ENCODE peak calls at places on chromosomes 13 and 19, in ten cellular contexts. One of them, this sample, is unnamed.

GRCh38 chr13:110017379-110017778 is 231.0 kb upstream of the IRS2 start:
- DNase-seq in HAP-1: no peak
- DNase-seq in epithelial cell of proximal tubule: peak
- DNase-seq in neural progenitor cell: no peak
- DNase-seq in colonic mucosa: no peak
- DNase-seq in CD8-positive, alpha-beta memory T cell: no peak
- DNase-seq in lower lobe of right lung: no peak
- DNase-seq in cardiac fibroblast: peak
- DNase-seq in astrocyte of the cerebellum: peak
- DNase-seq in fibroblast of lung: peak
- DNase-seq in this sample: peak

GRCh38 chr19:7772752-7773291 is 9.8 kb downstream of the CLEC4M start:
- DNase-seq in HAP-1: no peak
- DNase-seq in epithelial cell of proximal tubule: no peak
- DNase-seq in neural progenitor cell: no peak
- DNase-seq in colonic mucosa: no peak
- DNase-seq in CD8-positive, alpha-beta memory T cell: no peak
- DNase-seq in lower lobe of right lung: no peak
- DNase-seq in cardiac fibroblast: peak
- DNase-seq in astrocyte of the cerebellum: no peak
- DNase-seq in fibroblast of lung: no peak
- DNase-seq in this sample: no peak

GRCh38 chr19:45693168-45693788 is 812 bp downstream of the QPCTL start:
- DNase-seq in HAP-1: peak
- DNase-seq in epithelial cell of proximal tubule: no peak
- DNase-seq in neural progenitor cell: peak
- DNase-seq in colonic mucosa: peak
- DNase-seq in CD8-positive, alpha-beta memory T cell: peak
- DNase-seq in lower lobe of right lung: peak
- DNase-seq in cardiac fibroblast: peak
- DNase-seq in astrocyte of the cerebellum: peak
- DNase-seq in fibroblast of lung: peak
- DNase-seq in this sample: no peak

GRCh38 chr19:45406957-45407375 is 522 bp downstream of the POLR1G start:
- DNase-seq in HAP-1: no peak
- DNase-seq in epithelial cell of proximal tubule: no peak
- DNase-seq in neural progenitor cell: no peak
- DNase-seq in colonic mucosa: no peak
- DNase-seq in CD8-positive, alpha-beta memory T cell: no peak
- DNase-seq in lower lobe of right lung: no peak
- DNase-seq in cardiac fibroblast: no peak
- DNase-seq in astrocyte of the cerebellum: no peak
- DNase-seq in fibroblast of lung: no peak
- DNase-seq in this sample: no peak

GRCh38 chr19:751501-752341 is 809 bp downstream of the MISP start:
- DNase-seq in HAP-1: no peak
- DNase-seq in epithelial cell of proximal tubule: no peak
- DNase-seq in neural progenitor cell: no peak
- DNase-seq in colonic mucosa: peak
- DNase-seq in CD8-positive, alpha-beta memory T cell: no peak
- DNase-seq in lower lobe of right lung: no peak
- DNase-seq in cardiac fibroblast: peak
- DNase-seq in astrocyte of the cerebellum: no peak
- DNase-seq in fibroblast of lung: peak
- DNase-seq in this sample: peak

GRCh38 chr19:39252458-39252857 is 3.8 kb upstream of the IFNL4 start:
- DNase-seq in HAP-1: no peak
- DNase-seq in epithelial cell of proximal tubule: no peak
- DNase-seq in neural progenitor cell: no peak
- DNase-seq in colonic mucosa: no peak
- DNase-seq in CD8-positive, alpha-beta memory T cell: no peak
- DNase-seq in lower lobe of right lung: no peak
- DNase-seq in cardiac fibroblast: no peak
- DNase-seq in astrocyte of the cerebellum: no peak
- DNase-seq in fibroblast of lung: no peak
- DNase-seq in this sample: no peak

GRCh38 chr19:48739400-48739825 is 997 bp downstream of the RASIP1 start:
- DNase-seq in HAP-1: no peak
- DNase-seq in epithelial cell of proximal tubule: no peak
- DNase-seq in neural progenitor cell: peak
- DNase-seq in colonic mucosa: no peak
- DNase-seq in CD8-positive, alpha-beta memory T cell: no peak
- DNase-seq in lower lobe of right lung: no peak
- DNase-seq in cardiac fibroblast: no peak
- DNase-seq in astrocyte of the cerebellum: no peak
- DNase-seq in fibroblast of lung: no peak
- DNase-seq in this sample: no peak

GRCh38 chr19:1676351-1677266 is 24.2 kb upstream of the TCF3 start:
- DNase-seq in HAP-1: no peak
- DNase-seq in epithelial cell of proximal tubule: no peak
- DNase-seq in neural progenitor cell: no peak
- DNase-seq in colonic mucosa: no peak
- DNase-seq in CD8-positive, alpha-beta memory T cell: no peak
- DNase-seq in lower lobe of right lung: no peak
- DNase-seq in cardiac fibroblast: no peak
- DNase-seq in astrocyte of the cerebellum: no peak
- DNase-seq in fibroblast of lung: no peak
- DNase-seq in this sample: no peak

GRCh38 chr13:31081316-31081715 is 80.4 kb downstream of the HSPH1 start:
- DNase-seq in HAP-1: no peak
- DNase-seq in epithelial cell of proximal tubule: no peak
- DNase-seq in neural progenitor cell: no peak
- DNase-seq in colonic mucosa: no peak
- DNase-seq in CD8-positive, alpha-beta memory T cell: no peak
- DNase-seq in lower lobe of right lung: no peak
- DNase-seq in cardiac fibroblast: no peak
- DNase-seq in astrocyte of the cerebellum: no peak
- DNase-seq in fibroblast of lung: no peak
- DNase-seq in this sample: no peak

GRCh38 chr19:12985049-12985776 is 10.1 kb upstream of the NFIX start:
- DNase-seq in HAP-1: no peak
- DNase-seq in epithelial cell of proximal tubule: no peak
- DNase-seq in neural progenitor cell: peak
- DNase-seq in colonic mucosa: peak
- DNase-seq in CD8-positive, alpha-beta memory T cell: no peak
- DNase-seq in lower lobe of right lung: no peak
- DNase-seq in cardiac fibroblast: peak
- DNase-seq in astrocyte of the cerebellum: no peak
- DNase-seq in fibroblast of lung: peak
- DNase-seq in this sample: peak

GRCh38 chr13:80276371-80277289 is 64.3 kb downstream of the SPRY2 start:
- DNase-seq in HAP-1: peak
- DNase-seq in epithelial cell of proximal tubule: peak
- DNase-seq in neural progenitor cell: peak
- DNase-seq in colonic mucosa: no peak
- DNase-seq in CD8-positive, alpha-beta memory T cell: no peak
- DNase-seq in lower lobe of right lung: no peak
- DNase-seq in cardiac fibroblast: peak
- DNase-seq in astrocyte of the cerebellum: peak
- DNase-seq in fibroblast of lung: no peak
- DNase-seq in this sample: peak

GRCh38 chr19:17178291-17178690 is 36.9 kb upstream of the USE1 start:
- DNase-seq in HAP-1: no peak
- DNase-seq in epithelial cell of proximal tubule: no peak
- DNase-seq in neural progenitor cell: no peak
- DNase-seq in colonic mucosa: no peak
- DNase-seq in CD8-positive, alpha-beta memory T cell: no peak
- DNase-seq in lower lobe of right lung: no peak
- DNase-seq in cardiac fibroblast: no peak
- DNase-seq in astrocyte of the cerebellum: no peak
- DNase-seq in fibroblast of lung: no peak
- DNase-seq in this sample: no peak
- H3K4me3 ChIP-seq in HAP-1: no peak
- H3K4me3 ChIP-seq in epithelial cell of proximal tubule: no peak
- H3K4me3 ChIP-seq in neural progenitor cell: no peak
- H3K4me3 ChIP-seq in colonic mucosa: no peak
- H3K4me3 ChIP-seq in CD8-positive, alpha-beta memory T cell: no peak
- H3K4me3 ChIP-seq in lower lobe of right lung: no peak
- H3K4me3 ChIP-seq in cardiac fibroblast: no peak
- H3K4me3 ChIP-seq in astrocyte of the cerebellum: no peak
- H3K4me3 ChIP-seq in fibroblast of lung: no peak
- H3K4me3 ChIP-seq in this sample: no peak

DNA sequence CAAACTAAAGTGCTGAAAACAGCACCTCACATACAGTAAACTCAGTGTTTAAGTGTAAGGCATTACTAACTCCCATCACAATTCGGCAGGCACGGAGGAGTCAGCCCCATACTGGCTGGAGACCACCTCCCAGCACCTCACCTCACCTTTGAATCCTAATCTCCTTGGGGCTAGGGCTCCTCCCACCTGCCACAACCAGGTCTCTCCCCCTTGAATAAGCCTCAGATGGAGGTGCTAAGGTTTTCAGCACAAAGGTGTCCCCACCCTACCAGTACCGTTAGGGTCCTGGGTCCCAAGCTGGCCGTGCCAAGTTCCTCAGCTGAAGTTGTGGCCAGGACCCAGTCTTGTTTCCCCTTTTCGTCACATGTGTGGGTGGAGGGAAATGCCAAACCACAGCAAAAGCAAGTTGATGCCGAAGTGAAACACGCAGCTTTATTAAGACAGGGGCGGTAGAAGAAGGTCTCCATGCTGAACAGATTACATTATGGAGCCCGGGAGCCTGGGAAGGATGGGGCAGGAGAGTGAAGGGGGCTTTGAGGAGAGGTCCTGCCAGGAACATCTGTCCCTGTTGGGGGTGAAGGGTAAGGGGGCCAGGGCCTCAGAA is at the start of gene IGFLR1:
- DNase-seq in HAP-1: no peak
- DNase-seq in epithelial cell of proximal tubule: no peak
- DNase-seq in neural progenitor cell: no peak
- DNase-seq in colonic mucosa: peak
- DNase-seq in CD8-positive, alpha-beta memory T cell: peak
- DNase-seq in lower lobe of right lung: no peak
- DNase-seq in cardiac fibroblast: no peak
- DNase-seq in astrocyte of the cerebellum: no peak
- DNase-seq in fibroblast of lung: no peak
- DNase-seq in this sample: no peak
- H3K4me3 ChIP-seq in HAP-1: peak
- H3K4me3 ChIP-seq in epithelial cell of proximal tubule: peak
- H3K4me3 ChIP-seq in neural progenitor cell: peak
- H3K4me3 ChIP-seq in colonic mucosa: peak
- H3K4me3 ChIP-seq in CD8-positive, alpha-beta memory T cell: peak
- H3K4me3 ChIP-seq in lower lobe of right lung: peak
- H3K4me3 ChIP-seq in cardiac fibroblast: no peak
- H3K4me3 ChIP-seq in astrocyte of the cerebellum: no peak
- H3K4me3 ChIP-seq in fibroblast of lung: no peak
- H3K4me3 ChIP-seq in this sample: peak

GRCh38 chr19:4473011-4473410 is 914 bp downstream of the HDGFL2 start:
- DNase-seq in HAP-1: no peak
- DNase-seq in epithelial cell of proximal tubule: no peak
- DNase-seq in neural progenitor cell: peak
- DNase-seq in colonic mucosa: no peak
- DNase-seq in CD8-positive, alpha-beta memory T cell: no peak
- DNase-seq in lower lobe of right lung: no peak
- DNase-seq in cardiac fibroblast: no peak
- DNase-seq in astrocyte of the cerebellum: no peak
- DNase-seq in fibroblast of lung: no peak
- DNase-seq in this sample: no peak

GRCh38 chr19:4474504-4475136 is 2.5 kb downstream of the HDGFL2 start:
- DNase-seq in HAP-1: peak
- DNase-seq in epithelial cell of proximal tubule: no peak
- DNase-seq in neural progenitor cell: peak
- DNase-seq in colonic mucosa: no peak
- DNase-seq in CD8-positive, alpha-beta memory T cell: peak
- DNase-seq in lower lobe of right lung: no peak
- DNase-seq in cardiac fibroblast: peak
- DNase-seq in astrocyte of the cerebellum: peak
- DNase-seq in fibroblast of lung: peak
- DNase-seq in this sample: no peak

GRCh38 chr19:4471400-4472173 is 510 bp upstream of the HDGFL2 start:
- DNase-seq in HAP-1: peak
- DNase-seq in epithelial cell of proximal tubule: peak
- DNase-seq in neural progenitor cell: peak
- DNase-seq in colonic mucosa: peak
- DNase-seq in CD8-positive, alpha-beta memory T cell: peak
- DNase-seq in lower lobe of right lung: peak
- DNase-seq in cardiac fibroblast: peak
- DNase-seq in astrocyte of the cerebellum: peak
- DNase-seq in fibroblast of lung: peak
- DNase-seq in this sample: peak

GRCh38 chr19:4472174-4472974 is at the start of gene HDGFL2:
- DNase-seq in HAP-1: no peak
- DNase-seq in epithelial cell of proximal tubule: no peak
- DNase-seq in neural progenitor cell: peak
- DNase-seq in colonic mucosa: no peak
- DNase-seq in CD8-positive, alpha-beta memory T cell: no peak
- DNase-seq in lower lobe of right lung: peak
- DNase-seq in cardiac fibroblast: no peak
- DNase-seq in astrocyte of the cerebellum: no peak
- DNase-seq in fibroblast of lung: no peak
- DNase-seq in this sample: no peak

GRCh38 chr19:4473708-4474503 is 1.8 kb downstream of the HDGFL2 start:
- DNase-seq in HAP-1: no peak
- DNase-seq in epithelial cell of proximal tubule: no peak
- DNase-seq in neural progenitor cell: peak
- DNase-seq in colonic mucosa: no peak
- DNase-seq in CD8-positive, alpha-beta memory T cell: no peak
- DNase-seq in lower lobe of right lung: no peak
- DNase-seq in cardiac fibroblast: no peak
- DNase-seq in astrocyte of the cerebellum: no peak
- DNase-seq in fibroblast of lung: no peak
- DNase-seq in this sample: no peak
- H3K4me3 ChIP-seq in HAP-1: peak
- H3K4me3 ChIP-seq in epithelial cell of proximal tubule: peak
- H3K4me3 ChIP-seq in neural progenitor cell: peak
- H3K4me3 ChIP-seq in colonic mucosa: no peak
- H3K4me3 ChIP-seq in CD8-positive, alpha-beta memory T cell: no peak
- H3K4me3 ChIP-seq in lower lobe of right lung: no peak
- H3K4me3 ChIP-seq in cardiac fibroblast: peak
- H3K4me3 ChIP-seq in astrocyte of the cerebellum: peak
- H3K4me3 ChIP-seq in fibroblast of lung: peak
- H3K4me3 ChIP-seq in this sample: peak

DNA sequence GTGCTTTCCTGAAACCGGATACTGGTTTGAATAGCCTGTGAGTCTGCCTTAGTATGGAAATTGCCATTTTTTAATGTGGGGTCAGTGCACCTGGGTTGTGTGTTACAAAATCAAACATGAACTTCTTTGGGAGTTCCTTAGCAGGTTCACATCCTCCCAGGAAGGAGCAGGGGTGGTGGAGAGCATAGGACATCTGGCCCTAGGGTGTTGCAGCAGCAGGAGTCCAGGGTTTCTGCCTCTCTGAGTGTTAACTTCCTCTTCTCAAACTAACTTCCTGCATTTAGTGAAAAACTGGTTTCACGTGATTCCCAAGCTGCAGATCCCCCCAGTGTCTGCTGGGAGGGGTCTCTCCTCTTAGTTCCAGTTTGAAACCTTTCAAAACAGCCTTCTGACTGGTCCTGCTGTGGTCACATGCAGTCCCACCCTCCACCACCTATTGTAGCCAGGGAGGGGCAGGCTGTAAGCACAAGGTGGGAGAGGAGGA is 7.2 kb downstream of the RNASEH2B start:
- DNase-seq in HAP-1: no peak
- DNase-seq in epithelial cell of proximal tubule: no peak
- DNase-seq in neural progenitor cell: no peak
- DNase-seq in colonic mucosa: peak
- DNase-seq in CD8-positive, alpha-beta memory T cell: peak
- DNase-seq in lower lobe of right lung: peak
- DNase-seq in cardiac fibroblast: no peak
- DNase-seq in astrocyte of the cerebellum: no peak
- DNase-seq in fibroblast of lung: no peak
- DNase-seq in this sample: no peak
- H3K4me3 ChIP-seq in HAP-1: no peak
- H3K4me3 ChIP-seq in epithelial cell of proximal tubule: no peak
- H3K4me3 ChIP-seq in neural progenitor cell: no peak
- H3K4me3 ChIP-seq in colonic mucosa: no peak
- H3K4me3 ChIP-seq in CD8-positive, alpha-beta memory T cell: peak
- H3K4me3 ChIP-seq in lower lobe of right lung: no peak
- H3K4me3 ChIP-seq in cardiac fibroblast: no peak
- H3K4me3 ChIP-seq in astrocyte of the cerebellum: no peak
- H3K4me3 ChIP-seq in fibroblast of lung: no peak
- H3K4me3 ChIP-seq in this sample: no peak